ENCODE peak calls at places on chromosome 22, in six cellular contexts. I, Z, K, R, J and W are unnamed samples.

GRCh38 chr22:27241430-27242110 is 560.0 kb downstream of the MN1 start:
- DNase-seq in I (no peak), Z (no peak), K (peak), R (no peak), J (peak), W (peak)

GRCh38 chr22:41204066-41204465 is 1.0 kb upstream of the L3MBTL2 start:
- DNase-seq in I (no peak), Z (no peak), K (no peak), R (no peak), J (no peak), W (no peak)

GRCh38 chr22:44179196-44179988 is 1.3 kb upstream of the PARVG start:
- DNase-seq in I (no peak), Z (no peak), K (no peak), R (no peak), J (no peak), W (no peak)

GRCh38 chr22:27377901-27378300 is 423.7 kb downstream of the MN1 start:
- DNase-seq in I (no peak), Z (peak), K (no peak), R (no peak), J (no peak), W (peak)

GRCh38 chr22:39170825-39171622 is 18.5 kb upstream of the CBX7 start:
- DNase-seq in I (peak), Z (peak), K (peak), R (peak), J (peak), W (peak)

GRCh38 chr22:42261266-42261665 is 9.2 kb downstream of the TCF20 start:
- DNase-seq in I (no peak), Z (no peak), K (no peak), R (no peak), J (no peak), W (no peak)

GRCh38 chr22:26174280-26174679 is 5.0 kb downstream of the SEZ6L start:
- DNase-seq in I (no peak), Z (no peak), K (no peak), R (no peak), J (no peak), W (no peak)

GRCh38 chr22:47862394-47862793 is 1099.9 kb downstream of the TBC1D22A start:
- DNase-seq in I (no peak), Z (no peak), K (no peak), R (no peak), J (no peak), W (no peak)

GRCh38 chr22:30471616-30472318 is at the start of gene SEC14L3:
- DNase-seq in I (no peak), Z (no peak), K (no peak), R (no peak), J (no peak), W (no peak)

GRCh38 chr22:42648368-42649260 is 578 bp downstream of the CYB5R3 start:
- DNase-seq in I (peak), Z (peak), K (peak), R (peak), J (peak), W (peak)

GRCh38 chr22:17120281-17120680 is 879 bp downstream of the TMEM121B start:
- DNase-seq in I (peak), Z (peak), K (peak), R (peak), J (peak), W (peak)

GRCh38 chr22:30324008-30324730 is 2.6 kb downstream of the TBC1D10A start:
- DNase-seq in I (peak), Z (peak), K (peak), R (no peak), J (peak), W (no peak)

GRCh38 chr22:48799227-48799970 is 1028.3 kb downstream of the BRD1 start:
- DNase-seq in I (no peak), Z (no peak), K (no peak), R (no peak), J (no peak), W (no peak)

GRCh38 chr22:50209893-50210292 is 9.1 kb downstream of the SELENOO start:
- DNase-seq in I (peak), Z (peak), K (peak), R (peak), J (peak), W (no peak)

GRCh38 chr22:46028069-46028991 is 51.4 kb upstream of the WNT7B start:
- DNase-seq in I (no peak), Z (no peak), K (peak), R (no peak), J (no peak), W (peak)

GRCh38 chr22:50207383-50208031 is 6.7 kb downstream of the SELENOO start:
- DNase-seq in I (no peak), Z (no peak), K (peak), R (no peak), J (peak), W (no peak)

GRCh38 chr22:39205344-39206021 is 39.3 kb downstream of the PDGFB start:
- DNase-seq in I (peak), Z (no peak), K (no peak), R (peak), J (no peak), W (peak)

GRCh38 chr22:39498368-39498767 is 3.7 kb upstream of the MIEF1 start:
- DNase-seq in I (no peak), Z (no peak), K (peak), R (no peak), J (no peak), W (no peak)

GRCh38 chr22:22884888-22885840 is 2.5 kb upstream of the IGLL5 start:
- DNase-seq in I (peak), Z (no peak), K (no peak), R (no peak), J (no peak), W (no peak)

GRCh38 chr22:50530857-50531545 is 1.2 kb upstream of the TYMP start:
- DNase-seq in I (peak), Z (peak), K (peak), R (no peak), J (peak), W (peak)

GRCh38 chr22:32828150-32828549 is 26.6 kb downstream of the TIMP3 start:
- DNase-seq in I (no peak), Z (no peak), K (no peak), R (no peak), J (no peak), W (no peak)

GRCh38 chr22:46465793-46466192 is 71.6 kb downstream of the CELSR1 start:
- DNase-seq in I (no peak), Z (no peak), K (no peak), R (no peak), J (no peak), W (no peak)

GRCh38 chr22:31136711-31137110 is 3.6 kb downstream of the PLA2G3 start:
- DNase-seq in I (no peak), Z (no peak), K (no peak), R (no peak), J (peak), W (no peak)

GRCh38 chr22:17313591-17313990 is 55.7 kb upstream of the CECR2 start:
- DNase-seq in I (no peak), Z (no peak), K (no peak), R (no peak), J (no peak), W (no peak)

GRCh38 chr22:19530751-19531150 is 6.5 kb upstream of the CLDN5 start:
- DNase-seq in I (no peak), Z (no peak), K (no peak), R (no peak), J (no peak), W (no peak)